ENCODE peak calls at places on chromosomes 6 and 20, in ten cellular contexts. One of them, this sample, is unnamed.

GRCh38 chr20:31494131-31494530 is 19.0 kb downstream of the REM1 start:
- DNase-seq in activated CD4-positive, CD25-positive, alpha-beta regulatory T cell: no peak
- DNase-seq in B cell: no peak
- DNase-seq in cardiac muscle cell: peak
- DNase-seq in EL: peak
- DNase-seq in cerebellum: no peak
- DNase-seq in astrocyte of the spinal cord: no peak
- DNase-seq in sigmoid colon: no peak
- DNase-seq in AG09319: no peak
- DNase-seq in IMR-90: peak
- DNase-seq in this sample: no peak

GRCh38 chr20:46348972-46349741 is 40.9 kb upstream of the CDH22 start:
- DNase-seq in cerebellum: peak
- DNase-seq in B cell: no peak
- DNase-seq in AG09319: no peak
- DNase-seq in IMR-90: peak
- DNase-seq in EL: peak
- DNase-seq in sigmoid colon: no peak
- DNase-seq in cardiac muscle cell: peak
- DNase-seq in activated CD4-positive, CD25-positive, alpha-beta regulatory T cell: no peak
- DNase-seq in astrocyte of the spinal cord: peak
- DNase-seq in this sample: peak

GRCh38 chr6:159422041-159422984 is 253.1 kb downstream of the FNDC1 start:
- DNase-seq in B cell: no peak
- DNase-seq in cardiac muscle cell: peak
- DNase-seq in EL: no peak
- DNase-seq in IMR-90: no peak
- DNase-seq in astrocyte of the spinal cord: no peak
- DNase-seq in activated CD4-positive, CD25-positive, alpha-beta regulatory T cell: no peak
- DNase-seq in AG09319: no peak
- DNase-seq in cerebellum: no peak
- DNase-seq in sigmoid colon: no peak
- DNase-seq in this sample: no peak

GRCh38 chr6:108689279-108690161 is 128.8 kb downstream of the FOXO3 start:
- DNase-seq in EL: peak
- DNase-seq in activated CD4-positive, CD25-positive, alpha-beta regulatory T cell: no peak
- DNase-seq in astrocyte of the spinal cord: peak
- DNase-seq in IMR-90: peak
- DNase-seq in B cell: no peak
- DNase-seq in AG09319: peak
- DNase-seq in cardiac muscle cell: peak
- DNase-seq in sigmoid colon: peak
- DNase-seq in cerebellum: no peak
- DNase-seq in this sample: peak

GRCh38 chr20:44477151-44477550 is 1.5 kb downstream of the TTPAL start:
- DNase-seq in astrocyte of the spinal cord: no peak
- DNase-seq in cardiac muscle cell: no peak
- DNase-seq in IMR-90: no peak
- DNase-seq in AG09319: no peak
- DNase-seq in EL: no peak
- DNase-seq in cerebellum: no peak
- DNase-seq in activated CD4-positive, CD25-positive, alpha-beta regulatory T cell: no peak
- DNase-seq in sigmoid colon: no peak
- DNase-seq in B cell: no peak
- DNase-seq in this sample: no peak

GRCh38 chr20:4322499-4322898 is 307.1 kb upstream of the RNF24 start:
- DNase-seq in activated CD4-positive, CD25-positive, alpha-beta regulatory T cell: no peak
- DNase-seq in EL: no peak
- DNase-seq in AG09319: no peak
- DNase-seq in sigmoid colon: no peak
- DNase-seq in astrocyte of the spinal cord: no peak
- DNase-seq in IMR-90: no peak
- DNase-seq in cerebellum: no peak
- DNase-seq in cardiac muscle cell: no peak
- DNase-seq in B cell: no peak
- DNase-seq in this sample: no peak

GRCh38 chr6:130366011-130366963 is at the start of gene TMEM200A:
- DNase-seq in cerebellum: no peak
- DNase-seq in B cell: no peak
- DNase-seq in sigmoid colon: peak
- DNase-seq in cardiac muscle cell: peak
- DNase-seq in EL: peak
- DNase-seq in IMR-90: peak
- DNase-seq in AG09319: peak
- DNase-seq in activated CD4-positive, CD25-positive, alpha-beta regulatory T cell: no peak
- DNase-seq in astrocyte of the spinal cord: peak
- DNase-seq in this sample: peak

GRCh38 chr6:159008656-159009288 is 8.8 kb upstream of the RSPH3 start:
- DNase-seq in IMR-90: peak
- DNase-seq in EL: peak
- DNase-seq in AG09319: no peak
- DNase-seq in B cell: no peak
- DNase-seq in sigmoid colon: no peak
- DNase-seq in astrocyte of the spinal cord: no peak
- DNase-seq in activated CD4-positive, CD25-positive, alpha-beta regulatory T cell: no peak
- DNase-seq in cerebellum: peak
- DNase-seq in cardiac muscle cell: peak
- DNase-seq in this sample: no peak

GRCh38 chr6:42378536-42378935 is 73.2 kb downstream of the TRERF1 start:
- DNase-seq in activated CD4-positive, CD25-positive, alpha-beta regulatory T cell: no peak
- DNase-seq in IMR-90: no peak
- DNase-seq in B cell: no peak
- DNase-seq in astrocyte of the spinal cord: no peak
- DNase-seq in sigmoid colon: no peak
- DNase-seq in cardiac muscle cell: no peak
- DNase-seq in cerebellum: no peak
- DNase-seq in EL: no peak
- DNase-seq in AG09319: no peak
- DNase-seq in this sample: no peak

GRCh38 chr6:105545947-105546710 is 143.2 kb upstream of the PREP start:
- DNase-seq in sigmoid colon: no peak
- DNase-seq in cerebellum: no peak
- DNase-seq in IMR-90: peak
- DNase-seq in EL: peak
- DNase-seq in AG09319: peak
- DNase-seq in astrocyte of the spinal cord: no peak
- DNase-seq in B cell: no peak
- DNase-seq in cardiac muscle cell: peak
- DNase-seq in activated CD4-positive, CD25-positive, alpha-beta regulatory T cell: no peak
- DNase-seq in this sample: no peak

GRCh38 chr6:107416179-107416578 is 43.2 kb downstream of the PDSS2 start:
- DNase-seq in cardiac muscle cell: no peak
- DNase-seq in cerebellum: no peak
- DNase-seq in AG09319: no peak
- DNase-seq in EL: no peak
- DNase-seq in B cell: no peak
- DNase-seq in activated CD4-positive, CD25-positive, alpha-beta regulatory T cell: no peak
- DNase-seq in astrocyte of the spinal cord: no peak
- DNase-seq in sigmoid colon: no peak
- DNase-seq in IMR-90: no peak
- DNase-seq in this sample: no peak

GRCh38 chr6:74870403-74870802 is 335.4 kb downstream of the COL12A1 start:
- DNase-seq in AG09319: no peak
- DNase-seq in cerebellum: no peak
- DNase-seq in activated CD4-positive, CD25-positive, alpha-beta regulatory T cell: no peak
- DNase-seq in sigmoid colon: no peak
- DNase-seq in IMR-90: no peak
- DNase-seq in astrocyte of the spinal cord: peak
- DNase-seq in EL: no peak
- DNase-seq in cardiac muscle cell: no peak
- DNase-seq in B cell: no peak
- DNase-seq in this sample: no peak

GRCh38 chr6:24749292-24749691 is 25.4 kb upstream of the GMNN start:
- DNase-seq in AG09319: no peak
- DNase-seq in EL: no peak
- DNase-seq in activated CD4-positive, CD25-positive, alpha-beta regulatory T cell: no peak
- DNase-seq in cerebellum: no peak
- DNase-seq in cardiac muscle cell: no peak
- DNase-seq in astrocyte of the spinal cord: no peak
- DNase-seq in IMR-90: no peak
- DNase-seq in sigmoid colon: no peak
- DNase-seq in B cell: no peak
- DNase-seq in this sample: no peak

GRCh38 chr6:113782641-113783040 is 74.5 kb upstream of the MARCKS start:
- DNase-seq in IMR-90: no peak
- DNase-seq in sigmoid colon: no peak
- DNase-seq in activated CD4-positive, CD25-positive, alpha-beta regulatory T cell: no peak
- DNase-seq in B cell: no peak
- DNase-seq in cardiac muscle cell: no peak
- DNase-seq in EL: no peak
- DNase-seq in astrocyte of the spinal cord: no peak
- DNase-seq in AG09319: no peak
- DNase-seq in cerebellum: no peak
- DNase-seq in this sample: no peak

This sample was measured in Right ventricle myocardium inferior.